ENCODE peak calls at places on chromosome 2, in seven cellular contexts. One of them, this sample, is unnamed.
A peak's percentile ranks its signal among the peaks of the same experiment; 100 is the strongest.

GRCh38 chr2:193584522-193584938 is 1389.8 kb upstream of the TMEFF2 start:
- DNase-seq in NCI-H510A: no peak
- DNase-seq in EL: no peak
- DNase-seq in tibial nerve: no peak
- DNase-seq in D341Med: peak; percentile 58
- DNase-seq in myocyte: peak; percentile 46
- DNase-seq in GM13976: peak; percentile 29
- DNase-seq in this sample: peak; percentile 22

GRCh38 chr2:216171043-216171442 is 61.9 kb downstream of the XRCC5 start:
- DNase-seq in NCI-H510A: no peak
- DNase-seq in EL: no peak
- DNase-seq in tibial nerve: no peak
- DNase-seq in D341Med: no peak
- DNase-seq in myocyte: no peak
- DNase-seq in GM13976: no peak
- DNase-seq in this sample: no peak

GRCh38 chr2:191857886-191858285 is 11.0 kb upstream of the CAVIN2 start:
- DNase-seq in NCI-H510A: no peak
- DNase-seq in EL: no peak
- DNase-seq in tibial nerve: no peak
- DNase-seq in D341Med: no peak
- DNase-seq in myocyte: no peak
- DNase-seq in GM13976: no peak
- DNase-seq in this sample: no peak

GRCh38 chr2:74632939-74633312 is 15.2 kb downstream of the M1AP start:
- DNase-seq in NCI-H510A: no peak
- DNase-seq in EL: no peak
- DNase-seq in tibial nerve: no peak
- DNase-seq in D341Med: no peak
- DNase-seq in myocyte: no peak
- DNase-seq in GM13976: no peak
- DNase-seq in this sample: no peak

GRCh38 chr2:223815186-223815883 is 22.0 kb downstream of the AP1S3 start:
- DNase-seq in NCI-H510A: no peak
- DNase-seq in EL: peak; percentile 97
- DNase-seq in tibial nerve: no peak
- DNase-seq in D341Med: no peak
- DNase-seq in myocyte: peak; percentile 74
- DNase-seq in GM13976: no peak
- DNase-seq in this sample: no peak

GRCh38 chr2:65032016-65032975 is 23.9 kb upstream of the CEP68 start:
- DNase-seq in NCI-H510A: peak; percentile 7
- DNase-seq in EL: no peak
- DNase-seq in tibial nerve: no peak
- DNase-seq in D341Med: no peak
- DNase-seq in myocyte: no peak
- DNase-seq in GM13976: no peak
- DNase-seq in this sample: no peak

GRCh38 chr2:220394433-220394832 is 767.0 kb downstream of the SLC4A3 start:
- DNase-seq in NCI-H510A: no peak
- DNase-seq in EL: peak; percentile 77
- DNase-seq in tibial nerve: no peak
- DNase-seq in D341Med: no peak
- DNase-seq in myocyte: peak; percentile 40
- DNase-seq in GM13976: no peak
- DNase-seq in this sample: no peak

GRCh38 chr2:107669335-107669734 is 157.4 kb upstream of the RGPD4 start:
- DNase-seq in NCI-H510A: no peak
- DNase-seq in EL: peak; percentile 9
- DNase-seq in tibial nerve: no peak
- DNase-seq in D341Med: no peak
- DNase-seq in myocyte: peak; percentile 62
- DNase-seq in GM13976: no peak
- DNase-seq in this sample: no peak

GRCh38 chr2:1701556-1702185 is 42.6 kb downstream of the PXDN start:
- DNase-seq in NCI-H510A: peak; percentile 25
- DNase-seq in EL: no peak
- DNase-seq in tibial nerve: no peak
- DNase-seq in D341Med: no peak
- DNase-seq in myocyte: peak; percentile 26
- DNase-seq in GM13976: no peak
- DNase-seq in this sample: no peak

GRCh38 chr2:54952978-54953456 is 97.2 kb downstream of the RTN4 start:
- DNase-seq in NCI-H510A: no peak
- DNase-seq in EL: peak; percentile 70
- DNase-seq in tibial nerve: no peak
- DNase-seq in D341Med: no peak
- DNase-seq in myocyte: no peak
- DNase-seq in GM13976: no peak
- DNase-seq in this sample: no peak

GRCh38 chr2:230161180-230161579 is 58.6 kb downstream of the SP110 start:
- DNase-seq in NCI-H510A: no peak
- DNase-seq in EL: peak; percentile 57
- DNase-seq in tibial nerve: no peak
- DNase-seq in D341Med: no peak
- DNase-seq in myocyte: peak; percentile 14
- DNase-seq in GM13976: no peak
- DNase-seq in this sample: no peak

GRCh38 chr2:113218283-113219091 is 44.7 kb downstream of the PSD4 start:
- DNase-seq in NCI-H510A: no peak
- DNase-seq in EL: no peak
- DNase-seq in tibial nerve: peak; percentile 82
- DNase-seq in D341Med: no peak
- DNase-seq in myocyte: peak; percentile 88
- DNase-seq in GM13976: no peak
- DNase-seq in this sample: peak; percentile 83

GRCh38 chr2:239461551-239462515 is 61.0 kb upstream of the HDAC4 start:
- DNase-seq in NCI-H510A: no peak
- DNase-seq in EL: no peak
- DNase-seq in tibial nerve: no peak
- DNase-seq in D341Med: no peak
- DNase-seq in myocyte: peak; percentile 32
- DNase-seq in GM13976: no peak
- DNase-seq in this sample: no peak

GRCh38 chr2:26590960-26591618 is 50.1 kb downstream of the CIB4 start:
- DNase-seq in NCI-H510A: no peak
- DNase-seq in EL: no peak
- DNase-seq in tibial nerve: no peak
- DNase-seq in D341Med: no peak
- DNase-seq in myocyte: no peak
- DNase-seq in GM13976: no peak
- DNase-seq in this sample: no peak

GRCh38 chr2:224922142-224922727 is 120.0 kb downstream of the DOCK10 start:
- DNase-seq in NCI-H510A: no peak
- DNase-seq in EL: no peak
- DNase-seq in tibial nerve: no peak
- DNase-seq in D341Med: no peak
- DNase-seq in myocyte: no peak
- DNase-seq in GM13976: peak; percentile 53
- DNase-seq in this sample: no peak

GRCh38 chr2:165239230-165239629 is at the start of gene SCN2A:
- DNase-seq in NCI-H510A: no peak
- DNase-seq in EL: peak; percentile 34
- DNase-seq in tibial nerve: peak; percentile 60
- DNase-seq in D341Med: peak; percentile 25
- DNase-seq in myocyte: peak; percentile 59
- DNase-seq in GM13976: no peak
- DNase-seq in this sample: no peak

GRCh38 chr2:55093381-55093780 is 43.1 kb upstream of the RTN4 start:
- DNase-seq in NCI-H510A: no peak
- DNase-seq in EL: peak; percentile 87
- DNase-seq in tibial nerve: no peak
- DNase-seq in D341Med: no peak
- DNase-seq in myocyte: no peak
- DNase-seq in GM13976: no peak
- DNase-seq in this sample: no peak

GRCh38 chr2:161238559-161239415 is 69.4 kb upstream of the PSMD14 start:
- DNase-seq in NCI-H510A: peak; percentile 37
- DNase-seq in EL: peak; percentile 56
- DNase-seq in tibial nerve: no peak
- DNase-seq in D341Med: peak; percentile 83
- DNase-seq in myocyte: peak; percentile 59
- DNase-seq in GM13976: peak; percentile 67
- DNase-seq in this sample: peak; percentile 63

GRCh38 chr2:100893753-100894530 is 74.0 kb downstream of the NPAS2 start:
- DNase-seq in NCI-H510A: no peak
- DNase-seq in EL: peak; percentile 43
- DNase-seq in tibial nerve: no peak
- DNase-seq in D341Med: no peak
- DNase-seq in myocyte: no peak
- DNase-seq in GM13976: peak; percentile 43
- DNase-seq in this sample: no peak

GRCh38 chr2:74497777-74498499 is 1.5 kb downstream of the LBX2 start:
- DNase-seq in NCI-H510A: no peak
- DNase-seq in EL: no peak
- DNase-seq in tibial nerve: no peak
- DNase-seq in D341Med: no peak
- DNase-seq in myocyte: peak; percentile 15
- DNase-seq in GM13976: peak; percentile 65
- DNase-seq in this sample: peak; percentile 30

GRCh38 chr2:188294547-188294946 is 2.9 kb downstream of the GULP1 start:
- DNase-seq in NCI-H510A: no peak
- DNase-seq in EL: no peak
- DNase-seq in tibial nerve: no peak
- DNase-seq in D341Med: no peak
- DNase-seq in myocyte: peak; percentile 11
- DNase-seq in GM13976: no peak
- DNase-seq in this sample: no peak

GRCh38 chr2:26720322-26721166 is 28.0 kb downstream of the KCNK3 start:
- DNase-seq in NCI-H510A: no peak
- DNase-seq in EL: peak; percentile 76
- DNase-seq in tibial nerve: peak; percentile 59
- DNase-seq in D341Med: no peak
- DNase-seq in myocyte: peak; percentile 61
- DNase-seq in GM13976: no peak
- DNase-seq in this sample: peak; percentile 81

GRCh38 chr2:129759186-129760010 is 220.1 kb upstream of the RAB6C start:
- DNase-seq in NCI-H510A: no peak
- DNase-seq in EL: no peak
- DNase-seq in tibial nerve: no peak
- DNase-seq in D341Med: no peak
- DNase-seq in myocyte: no peak
- DNase-seq in GM13976: no peak
- DNase-seq in this sample: no peak

GRCh38 chr2:73979021-73979420 is 5.7 kb upstream of the TET3 start:
- DNase-seq in NCI-H510A: no peak
- DNase-seq in EL: no peak
- DNase-seq in tibial nerve: no peak
- DNase-seq in D341Med: no peak
- DNase-seq in myocyte: no peak
- DNase-seq in GM13976: peak; percentile 55
- DNase-seq in this sample: no peak

GRCh38 chr2:11537951-11538350 is 4.1 kb downstream of the GREB1 start:
- DNase-seq in NCI-H510A: no peak
- DNase-seq in EL: no peak
- DNase-seq in tibial nerve: no peak
- DNase-seq in D341Med: no peak
- DNase-seq in myocyte: no peak
- DNase-seq in GM13976: no peak
- DNase-seq in this sample: no peak

GRCh38 chr2:69163109-69163508 is 150.1 kb downstream of the ANTXR1 start:
- DNase-seq in NCI-H510A: no peak
- DNase-seq in EL: peak; percentile 81
- DNase-seq in tibial nerve: peak; percentile 34
- DNase-seq in D341Med: no peak
- DNase-seq in myocyte: peak; percentile 70
- DNase-seq in GM13976: no peak
- DNase-seq in this sample: no peak

GRCh38 chr2:8750221-8750620 is 68.4 kb downstream of the ID2 start:
- DNase-seq in NCI-H510A: no peak
- DNase-seq in EL: peak; percentile 28
- DNase-seq in tibial nerve: no peak
- DNase-seq in D341Med: no peak
- DNase-seq in myocyte: no peak
- DNase-seq in GM13976: no peak
- DNase-seq in this sample: no peak

GRCh38 chr2:113203217-113203530 is 29.4 kb downstream of the PSD4 start:
- DNase-seq in NCI-H510A: no peak
- DNase-seq in EL: no peak
- DNase-seq in tibial nerve: no peak
- DNase-seq in D341Med: no peak
- DNase-seq in myocyte: no peak
- DNase-seq in GM13976: no peak
- DNase-seq in this sample: no peak

GRCh38 chr2:235378944-235379343 is 114.9 kb upstream of the AGAP1 start:
- DNase-seq in NCI-H510A: no peak
- DNase-seq in EL: no peak
- DNase-seq in tibial nerve: no peak
- DNase-seq in D341Med: no peak
- DNase-seq in myocyte: no peak
- DNase-seq in GM13976: no peak
- DNase-seq in this sample: no peak

GRCh38 chr2:136127356-136127755 is 9.4 kb upstream of the CXCR4 start:
- DNase-seq in NCI-H510A: no peak
- DNase-seq in EL: no peak
- DNase-seq in tibial nerve: no peak
- DNase-seq in D341Med: no peak
- DNase-seq in myocyte: no peak
- DNase-seq in GM13976: no peak
- DNase-seq in this sample: no peak

GRCh38 chr2:10557506-10558265 is 109.6 kb upstream of the ODC1 start:
- DNase-seq in NCI-H510A: no peak
- DNase-seq in EL: no peak
- DNase-seq in tibial nerve: no peak
- DNase-seq in D341Med: no peak
- DNase-seq in myocyte: no peak
- DNase-seq in GM13976: no peak
- DNase-seq in this sample: no peak

GRCh38 chr2:46270384-46270783 is 26.8 kb upstream of the EPAS1 start:
- DNase-seq in NCI-H510A: no peak
- DNase-seq in EL: peak; percentile 58
- DNase-seq in tibial nerve: no peak
- DNase-seq in D341Med: no peak
- DNase-seq in myocyte: no peak
- DNase-seq in GM13976: no peak
- DNase-seq in this sample: no peak

GRCh38 chr2:157055660-157056199 is 201.8 kb upstream of the GALNT5 start:
- DNase-seq in NCI-H510A: no peak
- DNase-seq in EL: peak; percentile 39
- DNase-seq in tibial nerve: peak; percentile 50
- DNase-seq in D341Med: no peak
- DNase-seq in myocyte: peak; percentile 52
- DNase-seq in GM13976: no peak
- DNase-seq in this sample: no peak

GRCh38 chr2:230901006-230901405 is 24.0 kb downstream of the GPR55 start:
- DNase-seq in NCI-H510A: no peak
- DNase-seq in EL: no peak
- DNase-seq in tibial nerve: no peak
- DNase-seq in D341Med: no peak
- DNase-seq in myocyte: no peak
- DNase-seq in GM13976: no peak
- DNase-seq in this sample: no peak

GRCh38 chr2:96140941-96141623 is 2.8 kb upstream of the ASTL start:
- DNase-seq in NCI-H510A: no peak
- DNase-seq in EL: no peak
- DNase-seq in tibial nerve: no peak
- DNase-seq in D341Med: no peak
- DNase-seq in myocyte: no peak
- DNase-seq in GM13976: no peak
- DNase-seq in this sample: no peak